ENCODE peak calls at places on chromosomes 1 and 21, in five cellular contexts. W, K, A, E and G are unnamed samples.

GRCh38 chr21:45019076-45019886 is 55.1 kb upstream of the ADARB1 start:
- DNase-seq in W (no peak), K (no peak), A (peak; percentile 18), E (no peak), G (no peak)

GRCh38 chr1:201637282-201638076 is 98.6 kb downstream of the NAV1 start:
- DNase-seq in W (no peak), K (no peak), A (peak; percentile 37), E (no peak), G (no peak)

GRCh38 chr1:101409102-101409501 is 172.3 kb downstream of the S1PR1 start:
- DNase-seq in W (no peak), K (no peak), A (no peak), E (no peak), G (no peak)

GRCh38 chr1:51618715-51619114 is 1.8 kb downstream of the OSBPL9 start:
- DNase-seq in W (no peak), K (no peak), A (no peak), E (no peak), G (no peak)

GRCh38 chr1:78240755-78241154 is 195.0 kb downstream of the GIPC2 start:
- DNase-seq in W (no peak), K (no peak), A (no peak), E (no peak), G (no peak)

GRCh38 chr1:227895828-227896685 is 51.7 kb downstream of the WNT9A start:
- DNase-seq in W (no peak), K (no peak), A (peak; percentile 8), E (no peak), G (peak; percentile 81)

GRCh38 chr1:211648980-211649934 is 26.2 kb downstream of the NEK2 start:
- DNase-seq in W (peak; percentile 48), K (no peak), A (no peak), E (peak; percentile 68), G (peak; percentile 74)

GRCh38 chr1:76095800-76096199 is 21.3 kb downstream of the ST6GALNAC3 start:
- DNase-seq in W (no peak), K (no peak), A (no peak), E (no peak), G (no peak)

GRCh38 chr1:106787511-106787910 is 269.0 kb upstream of the PRMT6 start:
- DNase-seq in W (no peak), K (no peak), A (no peak), E (no peak), G (no peak)

GRCh38 chr21:35593000-35593502 is 467.3 kb downstream of the SETD4 start:
- DNase-seq in W (no peak), K (no peak), A (no peak), E (no peak), G (no peak)

GRCh38 chr1:26302733-26303405 is 3.6 kb downstream of the UBXN11 start:
- DNase-seq in W (no peak), K (no peak), A (no peak), E (no peak), G (no peak)

GRCh38 chr1:158506369-158506987 is 34.5 kb downstream of the OR10R2 start:
- DNase-seq in W (peak; percentile 33), K (peak; percentile 8), A (no peak), E (peak; percentile 7), G (peak; percentile 75)

GRCh38 chr1:173149887-173150286 is 57.2 kb downstream of the TNFSF4 start:
- DNase-seq in W (peak; percentile 42), K (no peak), A (no peak), E (peak; percentile 22), G (no peak)

GRCh38 chr1:170927955-170928850 is 7.1 kb upstream of the MROH9 start:
- DNase-seq in W (no peak), K (no peak), A (no peak), E (peak; percentile 5), G (no peak)

GRCh38 chr1:88649932-88650331 is 34.1 kb upstream of the PKN2 start:
- DNase-seq in W (no peak), K (no peak), A (no peak), E (no peak), G (no peak)

GRCh38 chr1:228198977-228199590 is 8.8 kb upstream of the OBSCN start:
- DNase-seq in W (no peak), K (no peak), A (no peak), E (peak; percentile 50), G (no peak)

GRCh38 chr1:67626495-67627235 is 58.3 kb upstream of the GADD45A start:
- DNase-seq in W (no peak), K (no peak), A (no peak), E (peak; percentile 10), G (no peak)

GRCh38 chr1:21944261-21945074 is 7.4 kb upstream of the HSPG2 start:
- DNase-seq in W (no peak), K (no peak), A (no peak), E (no peak), G (no peak)

GRCh38 chr1:91684599-91685196 is 184.0 kb downstream of the CDC7 start:
- DNase-seq in W (no peak), K (no peak), A (no peak), E (no peak), G (peak; percentile 18)

GRCh38 chr21:29718081-29718815 is 221.5 kb downstream of the GRIK1 start:
- DNase-seq in W (no peak), K (no peak), A (no peak), E (no peak), G (no peak)

GRCh38 chr1:29650041-29650400 is 413.7 kb downstream of the PTPRU start:
- DNase-seq in W (no peak), K (no peak), A (no peak), E (no peak), G (no peak)

GRCh38 chr21:17550671-17551308 is 37.9 kb downstream of the CXADR start:
- DNase-seq in W (no peak), K (no peak), A (no peak), E (no peak), G (no peak)

GRCh38 chr1:236760480-236760879 is 34.6 kb upstream of the MTR start:
- DNase-seq in W (no peak), K (no peak), A (no peak), E (no peak), G (no peak)

GRCh38 chr1:153869486-153869885 is 53.3 kb downstream of the GATAD2B start:
- DNase-seq in W (no peak), K (no peak), A (no peak), E (no peak), G (no peak)

GRCh38 chr1:20603473-20604464 is 14.9 kb downstream of the CDA start:
- DNase-seq in W (no peak), K (no peak), A (no peak), E (peak; percentile 84), G (no peak)

GRCh38 chr1:96741335-96741734 is 19.8 kb downstream of the PTBP2 start:
- DNase-seq in W (no peak), K (no peak), A (no peak), E (no peak), G (no peak)

GRCh38 chr1:26531651-26532131 is 2.1 kb downstream of the RPS6KA1 start:
- DNase-seq in W (no peak), K (no peak), A (no peak), E (no peak), G (no peak)

GRCh38 chr1:154983776-154984466 is 777 bp downstream of the FLAD1 start:
- DNase-seq in W (no peak), K (no peak), A (no peak), E (no peak), G (no peak)

GRCh38 chr21:15293251-15293650 is 228.5 kb upstream of the NRIP1 start:
- DNase-seq in W (no peak), K (no peak), A (no peak), E (peak; percentile 78), G (no peak)

GRCh38 chr1:183911285-183911684 is 106.4 kb downstream of the RGL1 start:
- DNase-seq in W (no peak), K (peak; percentile 71), A (no peak), E (no peak), G (no peak)
- TF ChIP-seq POLR2A in W (no peak), K (no peak), A (no peak), E (no peak), G (no peak)

DNA sequence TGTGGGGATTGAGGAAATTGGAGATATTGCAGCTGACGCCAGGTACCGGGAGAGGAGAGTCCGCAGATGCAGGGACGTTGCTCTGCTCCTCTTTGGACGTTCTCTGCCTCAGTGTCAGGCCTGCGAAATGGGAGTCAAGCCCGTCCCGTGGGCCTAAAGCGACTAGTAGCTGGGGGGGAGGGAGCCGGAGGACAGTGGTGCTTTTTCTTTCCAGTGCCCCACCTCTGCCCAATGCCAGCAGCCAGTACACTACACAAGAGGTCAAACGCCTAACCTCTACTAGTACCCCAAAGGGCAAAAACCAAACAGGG is 413.6 kb upstream of the ESRRG start:
- DNase-seq in W (no peak), K (no peak), A (no peak), E (no peak), G (no peak)
- H3K4me3 ChIP-seq in W (peak overlapping the region; percentile 40), K (no peak overlapping the region), A (no peak overlapping the region), E (no peak overlapping the region), G (no peak overlapping the region)

GRCh38 chr1:11478571-11479374 is at the start of gene DISP3:
- DNase-seq in W (no peak), K (peak; percentile 1), A (no peak), E (peak; percentile 65), G (peak; percentile 73)
- TF ChIP-seq POLR2A in W (no peak), K (peak; percentile 86), A (peak; percentile 29), E (peak; percentile 68), G (no peak)

DNA sequence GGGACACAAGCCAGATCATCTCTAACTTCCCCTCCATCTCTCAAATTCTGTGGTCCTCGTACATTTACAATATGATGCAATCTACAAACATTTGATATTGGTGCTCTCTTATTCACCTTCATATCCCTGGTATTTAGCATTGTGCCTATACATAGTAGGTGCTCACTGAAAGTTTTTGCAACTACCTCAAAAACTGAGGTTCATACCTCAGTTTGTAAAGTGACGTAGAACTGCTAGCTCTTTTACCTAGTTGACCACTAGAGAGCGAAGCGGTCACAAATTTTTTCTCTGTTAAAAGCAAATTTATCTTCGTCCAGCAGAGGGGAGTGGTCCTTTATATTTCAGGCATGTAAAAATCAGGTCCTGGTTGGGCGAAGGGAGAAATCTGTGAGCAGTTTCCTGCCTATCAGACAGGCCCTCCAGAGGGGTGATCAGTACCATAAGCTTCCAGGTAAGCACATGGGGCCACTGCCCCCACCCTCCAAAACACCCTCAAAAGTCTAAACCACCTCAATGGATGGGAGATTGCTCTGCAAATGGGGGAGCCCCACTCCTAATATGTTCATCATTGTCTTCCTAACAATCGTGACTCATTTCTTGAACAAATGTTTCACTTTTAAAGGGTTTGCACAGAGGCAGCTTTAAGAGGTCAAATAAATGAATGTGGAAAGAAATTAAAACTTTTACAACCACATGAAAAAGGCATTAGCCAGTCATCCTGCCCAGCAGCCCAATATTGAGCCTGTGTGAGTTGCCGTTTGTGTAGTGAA is 10.6 kb upstream of the HLCS start:
- DNase-seq in W (peak; percentile 44), K (peak; percentile 59), A (peak; percentile 46), E (peak; percentile 84), G (peak; percentile 36)
- H3K4me3 ChIP-seq in W (no peak overlapping the region), K (peak overlapping the region; percentile 17), A (no peak overlapping the region), E (no peak overlapping the region), G (no peak overlapping the region)

GRCh38 chr1:25239681-25240541 is 7.3 kb downstream of the RSRP1 start:
- DNase-seq in W (peak; percentile 91), K (peak; percentile 93), A (peak; percentile 89), E (peak; percentile 91), G (peak; percentile 92)
- TF ChIP-seq POLR2A in W (no peak), K (peak; percentile 83), A (no peak), E (peak; percentile 27), G (no peak)